ENCODE peak calls at places on chromosomes 11 and 22, in four cellular contexts. X is AG10803, R is B cell, H is lung. B is an unnamed sample.

GRCh38 chr11:34394771-34395300 is 37.0 kb upstream of the ABTB2 start:
- DNase-seq in H (no peak), R (no peak), X (no peak), B (no peak)

GRCh38 chr11:122737951-122738693 is 82.6 kb downstream of the UBASH3B start:
- DNase-seq in H (no peak), R (no peak), X (peak; percentile 44), B (no peak)

GRCh38 chr11:44527476-44527875 is 38.0 kb upstream of the CD82 start:
- DNase-seq in X (no peak), R (peak; percentile 1), H (no peak), B (no peak)

GRCh38 chr11:65246506-65246905 is 15.3 kb upstream of the POLA2 start:
- DNase-seq in H (no peak), X (no peak), R (no peak), B (no peak)

GRCh38 chr11:113873241-113873626 is 2.1 kb downstream of the USP28 start:
- DNase-seq in H (no peak), X (no peak), R (no peak), B (no peak)

GRCh38 chr11:72789493-72790131 is 4.2 kb downstream of the STARD10 start:
- DNase-seq in R (no peak), H (no peak), X (peak; percentile 80), B (no peak)

GRCh38 chr11:33698921-33699320 is 1.7 kb downstream of the C11orf91 start:
- DNase-seq in R (no peak), H (no peak), X (no peak), B (no peak)

GRCh38 chr11:121892131-121892681 is 223.8 kb downstream of the BLID start:
- DNase-seq in R (no peak), H (no peak), X (peak; percentile 98), B (peak; percentile 85)

GRCh38 chr11:108364159-108364558 is 103.2 kb downstream of the C11orf65 start:
- DNase-seq in H (no peak), R (no peak), X (peak; percentile 41), B (no peak)

GRCh38 chr11:95134491-95134890 is 44.8 kb downstream of the ENDOD1 start:
- DNase-seq in R (no peak), X (peak; percentile 65), H (no peak), B (no peak)

GRCh38 chr11:60303661-60304060 is 23.2 kb downstream of the MS4A4A start:
- DNase-seq in H (no peak), R (no peak), X (no peak), B (no peak)

GRCh38 chr22:44311855-44312170 is 938 bp downstream of the SHISAL1 start:
- DNase-seq in H (no peak), X (peak; percentile 80), R (no peak), B (no peak)

GRCh38 chr11:12441081-12441801 is 63.9 kb downstream of the PARVA start:
- DNase-seq in X (peak; percentile 45), R (no peak), H (no peak), B (no peak)

GRCh38 chr22:39148727-39149535 is 3.5 kb downstream of the CBX7 start:
- DNase-seq in H (no peak), R (peak; percentile 84), X (no peak), B (no peak)

GRCh38 chr11:121253951-121254350 is 38.6 kb upstream of the SC5D start:
- DNase-seq in R (no peak), X (no peak), H (peak; percentile 61), B (no peak)

GRCh38 chr22:33573479-33573878 is 346.8 kb downstream of the LARGE1 start:
- DNase-seq in H (no peak), X (no peak), R (no peak), B (no peak)

GRCh38 chr11:114134870-114135269 is 75.4 kb downstream of the ZBTB16 start:
- DNase-seq in H (no peak), R (no peak), X (peak; percentile 92), B (no peak)

GRCh38 chr22:39808087-39808486 is 85.5 kb downstream of the ENTHD1 start:
- DNase-seq in R (no peak), X (no peak), H (no peak), B (no peak)

GRCh38 chr22:42769574-42770447 is 49.1 kb upstream of the A4GALT start:
- DNase-seq in H (peak; percentile 52), X (peak; percentile 79), R (peak; percentile 86), B (no peak)

GRCh38 chr11:124657922-124658321 is 15.6 kb downstream of the SIAE start:
- DNase-seq in H (no peak), R (no peak), X (no peak), B (no peak)

GRCh38 chr11:77079666-77080065 is 12.9 kb downstream of the CAPN5 start:
- DNase-seq in H (no peak), X (no peak), R (no peak), B (no peak)

GRCh38 chr11:68528630-68529029 is 68.1 kb downstream of the PPP6R3 start:
- DNase-seq in H (no peak), R (no peak), X (no peak), B (no peak)

GRCh38 chr11:70398834-70399680 is 728 bp downstream of the CTTN start:
- DNase-seq in R (peak; percentile 57), H (peak; percentile 39), X (no peak), B (no peak)

GRCh38 chr22:28029962-28030361 is 110.9 kb upstream of the PITPNB start:
- DNase-seq in R (no peak), H (no peak), X (no peak), B (peak; percentile 64)

GRCh38 chr22:42949159-42949558 is 65.8 kb downstream of the PACSIN2 start:
- DNase-seq in H (no peak), X (peak; percentile 76), R (no peak), B (no peak)

GRCh38 chr22:46547883-46548244 is 10.4 kb upstream of the CELSR1 start:
- DNase-seq in H (peak; percentile 67), R (no peak), X (peak; percentile 90), B (no peak)

GRCh38 chr11:79321282-79321681 is 119.5 kb downstream of the TENM4 start:
- DNase-seq in X (peak; percentile 64), H (no peak), R (no peak), B (no peak)

GRCh38 chr11:65316979-65317786 is 2.5 kb downstream of the CDC42EP2 start:
- DNase-seq in X (peak; percentile 94), R (no peak), H (peak; percentile 71), B (no peak)

GRCh38 chr11:14645247-14645912 is 1.8 kb downstream of the PDE3B start:
- DNase-seq in X (peak; percentile 5), H (no peak), R (peak; percentile 37), B (no peak)

GRCh38 chr11:103733889-103734288 is 302.6 kb upstream of the DDI1 start:
- DNase-seq in H (no peak), X (no peak), R (no peak), B (no peak)

GRCh38 chr11:68312117-68312779 is at the start of gene LRP5:
- DNase-seq in H (no peak), X (no peak), R (peak; percentile 81), B (no peak)

DNA sequence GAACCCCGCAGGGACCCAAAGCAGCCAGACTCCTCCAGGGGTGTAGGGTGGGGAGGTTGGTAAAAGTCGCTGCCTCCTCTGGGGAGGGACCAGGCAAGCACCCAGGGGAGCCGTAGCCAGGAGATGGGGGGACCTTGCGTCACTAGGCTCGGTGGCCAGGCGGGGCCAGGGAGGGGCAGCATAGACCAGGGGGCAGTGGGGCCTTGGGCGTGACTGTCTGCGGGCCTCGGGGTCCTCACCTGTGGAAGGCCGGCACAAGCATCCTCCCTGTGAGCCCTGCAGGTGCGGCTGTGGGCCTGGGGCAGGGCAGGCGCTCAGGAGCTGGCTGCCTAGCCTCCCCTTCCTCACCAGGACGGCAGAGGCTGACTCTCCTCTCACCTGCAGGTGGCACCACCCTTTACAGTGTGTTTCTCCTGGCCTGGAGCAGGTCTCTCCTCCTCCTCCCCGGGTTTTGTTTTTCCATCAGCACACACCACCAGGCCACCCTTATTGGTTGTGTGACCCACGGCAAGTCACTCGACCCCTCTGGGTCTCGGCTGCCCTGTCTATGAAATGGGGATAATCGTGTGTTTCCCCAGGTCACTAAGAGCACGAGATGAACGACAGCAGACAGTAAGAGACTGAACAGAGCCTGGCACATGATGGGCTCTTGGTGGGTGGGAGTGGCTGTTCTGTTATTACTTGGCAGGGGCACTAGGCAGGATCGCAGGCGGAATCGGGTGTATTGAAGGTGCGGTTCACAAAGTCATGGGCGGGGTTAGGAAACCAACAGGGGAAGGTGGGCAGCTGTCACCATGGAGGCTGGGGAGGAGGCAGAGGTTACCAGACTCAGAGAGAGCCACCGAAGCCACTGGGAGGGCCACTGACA is 52.7 kb downstream of the FLRT1 start:
- DNase-seq in X (no peak), H (no peak), R (no peak), B (no peak)
- TF ChIP-seq CTCF in X (peak; percentile 24), H (no peak), R (no peak), B (peak; percentile 32)

DNA sequence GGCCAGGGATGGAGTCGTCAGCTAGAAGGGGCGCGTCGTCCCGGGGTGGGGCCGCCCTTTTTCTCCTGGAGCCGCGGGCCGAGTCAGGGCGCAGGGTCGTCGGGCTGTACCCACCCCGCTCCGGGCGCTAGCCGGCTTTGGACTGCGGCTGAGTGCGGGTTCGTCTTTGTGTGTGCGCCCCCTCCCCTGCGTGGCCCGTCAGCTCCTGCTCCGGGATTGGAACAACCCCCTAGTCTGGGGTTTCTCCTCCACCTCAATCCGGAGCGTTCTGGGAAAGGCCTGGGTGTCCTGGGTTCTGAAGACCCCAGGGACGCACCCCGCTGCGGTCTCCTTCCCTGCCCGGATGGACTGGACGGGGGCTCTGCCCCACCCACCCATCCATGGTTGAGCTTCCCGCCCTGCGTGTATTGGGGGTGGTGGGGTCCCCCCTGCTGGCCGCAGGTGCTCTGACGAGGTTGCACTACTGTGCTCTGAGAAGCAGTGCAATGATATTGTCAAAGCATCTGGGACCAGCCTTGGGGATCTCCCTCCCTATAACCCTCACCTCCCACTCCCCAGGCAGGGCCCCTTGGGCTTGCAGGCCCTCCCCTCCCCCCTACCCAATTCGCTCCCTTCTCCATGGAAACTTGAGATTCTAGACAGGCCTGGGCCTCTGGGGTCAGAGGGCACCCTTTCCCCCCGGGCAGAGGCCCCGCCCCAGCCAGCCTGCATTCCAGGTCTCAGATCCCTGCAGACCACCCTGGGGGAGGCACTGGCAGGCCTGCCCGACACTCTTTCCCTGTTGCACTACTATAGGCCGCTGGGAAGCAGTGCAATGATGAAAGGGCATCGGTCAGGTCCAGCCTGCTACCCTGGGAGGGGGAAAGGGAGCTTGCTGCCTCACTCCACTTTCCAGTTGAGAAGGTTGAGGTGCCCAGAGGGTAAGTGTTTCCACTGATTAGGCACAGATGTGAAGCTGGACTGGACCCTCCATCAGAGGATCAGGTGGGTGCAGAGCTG is 10.7 kb downstream of the SDF2L1 start:
- DNase-seq in X (no peak), H (no peak), R (no peak), B (no peak)
- TF ChIP-seq CTCF in X (no peak), H (no peak), R (no peak), B (no peak)

GRCh38 chr11:6520265-6520664 is 23.2 kb downstream of the DNHD1 start:
- DNase-seq in H (no peak), X (no peak), R (no peak), B (no peak)
- TF ChIP-seq CTCF in H (no peak), X (no peak), R (no peak), B (no peak)

GRCh38 chr22:18066181-18066859 is 11.5 kb upstream of the PEX26 start:
- DNase-seq in R (no peak), H (no peak), X (peak; percentile 15), B (no peak)
- TF ChIP-seq CTCF in R (no peak), H (no peak), X (no peak), B (no peak)